ENCODE peak calls at places on chromosomes 13 and 19, in four cellular contexts. One of them, this sample, is unnamed.

GRCh38 chr19:28578786-28579505 is 634.0 kb downstream of the UQCRFS1 start:
- DNase-seq in HT1080: no peak
- DNase-seq in HTR-8/SVneo: no peak
- DNase-seq in CD8-positive, alpha-beta T cell: no peak
- DNase-seq in this sample: no peak

GRCh38 chr19:21143846-21144245 is 2.0 kb downstream of the ZNF431 start:
- DNase-seq in HT1080: no peak
- DNase-seq in HTR-8/SVneo: no peak
- DNase-seq in CD8-positive, alpha-beta T cell: no peak
- DNase-seq in this sample: no peak

GRCh38 chr19:39582442-39582841 is 19.9 kb upstream of the LGALS13 start:
- DNase-seq in HT1080: no peak
- DNase-seq in HTR-8/SVneo: no peak
- DNase-seq in CD8-positive, alpha-beta T cell: no peak
- DNase-seq in this sample: no peak

GRCh38 chr19:48444129-48444932 is 1.5 kb upstream of the GRWD1 start:
- DNase-seq in HT1080: no peak
- DNase-seq in HTR-8/SVneo: no peak
- DNase-seq in CD8-positive, alpha-beta T cell: no peak
- DNase-seq in this sample: no peak

GRCh38 chr13:67652887-67653286 is 422.8 kb upstream of the PCDH9 start:
- DNase-seq in HT1080: no peak
- DNase-seq in HTR-8/SVneo: no peak
- DNase-seq in CD8-positive, alpha-beta T cell: no peak
- DNase-seq in this sample: no peak

GRCh38 chr19:35986664-35987570 is 8.1 kb upstream of the SDHAF1 start:
- DNase-seq in HT1080: no peak
- DNase-seq in HTR-8/SVneo: no peak
- DNase-seq in CD8-positive, alpha-beta T cell: no peak
- DNase-seq in this sample: peak

GRCh38 chr13:46475586-46475991 is 77.4 kb upstream of the LRCH1 start:
- DNase-seq in HT1080: no peak
- DNase-seq in HTR-8/SVneo: no peak
- DNase-seq in CD8-positive, alpha-beta T cell: no peak
- DNase-seq in this sample: no peak

GRCh38 chr13:24112791-24113190 is 47.7 kb upstream of the SPATA13 start:
- DNase-seq in HT1080: peak
- DNase-seq in HTR-8/SVneo: no peak
- DNase-seq in CD8-positive, alpha-beta T cell: no peak
- DNase-seq in this sample: no peak

GRCh38 chr19:33927789-33928457 is 131.3 kb downstream of the KCTD15 start:
- DNase-seq in HT1080: no peak
- DNase-seq in HTR-8/SVneo: no peak
- DNase-seq in CD8-positive, alpha-beta T cell: no peak
- DNase-seq in this sample: no peak

GRCh38 chr19:55085923-55086715 is 10.4 kb downstream of the EPS8L1 start:
- DNase-seq in HT1080: no peak
- DNase-seq in HTR-8/SVneo: no peak
- DNase-seq in CD8-positive, alpha-beta T cell: no peak
- DNase-seq in this sample: no peak